ENCODE peak calls at places on chromosomes 11 and 22, in six cellular contexts. One of them, this sample, is unnamed.

GRCh38 chr22:20765938-20766337 is 8.0 kb upstream of the SERPIND1 start:
- DNase-seq in HepG2: no peak
- DNase-seq in A549: no peak
- DNase-seq in endothelial cell of umbilical vein: no peak
- DNase-seq in GM12878: no peak
- DNase-seq in K562: no peak
- DNase-seq in this sample: no peak

GRCh38 chr11:63729326-63729725 is 39.2 kb downstream of the ZFTA start:
- DNase-seq in HepG2: no peak
- DNase-seq in A549: no peak
- DNase-seq in endothelial cell of umbilical vein: no peak
- DNase-seq in GM12878: no peak
- DNase-seq in K562: no peak
- DNase-seq in this sample: peak

GRCh38 chr22:46830001-46830715 is 67.7 kb downstream of the TBC1D22A start:
- DNase-seq in HepG2: no peak
- DNase-seq in A549: peak
- DNase-seq in endothelial cell of umbilical vein: peak
- DNase-seq in GM12878: no peak
- DNase-seq in K562: no peak
- DNase-seq in this sample: no peak

GRCh38 chr11:69055598-69056516 is 7.1 kb downstream of the TPCN2 start:
- DNase-seq in HepG2: no peak
- DNase-seq in A549: no peak
- DNase-seq in endothelial cell of umbilical vein: no peak
- DNase-seq in GM12878: peak
- DNase-seq in K562: no peak
- DNase-seq in this sample: peak

GRCh38 chr22:38219644-38220043 is 17.9 kb downstream of the MAFF start:
- DNase-seq in HepG2: no peak
- DNase-seq in A549: no peak
- DNase-seq in endothelial cell of umbilical vein: no peak
- DNase-seq in GM12878: no peak
- DNase-seq in K562: no peak
- DNase-seq in this sample: no peak

GRCh38 chr11:108733479-108734116 is 68.7 kb downstream of the DDX10 start:
- DNase-seq in HepG2: no peak
- DNase-seq in A549: no peak
- DNase-seq in endothelial cell of umbilical vein: peak
- DNase-seq in GM12878: peak
- DNase-seq in K562: no peak
- DNase-seq in this sample: peak

GRCh38 chr22:20960609-20961008 is 6.4 kb upstream of the AIFM3 start:
- DNase-seq in HepG2: no peak
- DNase-seq in A549: no peak
- DNase-seq in endothelial cell of umbilical vein: no peak
- DNase-seq in GM12878: no peak
- DNase-seq in K562: no peak
- DNase-seq in this sample: no peak

GRCh38 chr22:36291831-36292740 is 39.2 kb downstream of the APOL1 start:
- DNase-seq in HepG2: no peak
- DNase-seq in A549: no peak
- DNase-seq in endothelial cell of umbilical vein: no peak
- DNase-seq in GM12878: no peak
- DNase-seq in K562: no peak
- DNase-seq in this sample: no peak

GRCh38 chr11:83941050-83941449 is 654.9 kb upstream of the CCDC90B start:
- DNase-seq in HepG2: no peak
- DNase-seq in A549: no peak
- DNase-seq in endothelial cell of umbilical vein: no peak
- DNase-seq in GM12878: no peak
- DNase-seq in K562: no peak
- DNase-seq in this sample: no peak

GRCh38 chr11:46686886-46687810 is 13.3 kb downstream of the ARHGAP1 start:
- DNase-seq in HepG2: no peak
- DNase-seq in A549: no peak
- DNase-seq in endothelial cell of umbilical vein: no peak
- DNase-seq in GM12878: no peak
- DNase-seq in K562: no peak
- DNase-seq in this sample: no peak
- TF ChIP-seq MYC in HepG2: no peak
- TF ChIP-seq MYC in A549: no peak
- TF ChIP-seq MYC in endothelial cell of umbilical vein: no peak
- TF ChIP-seq MYC in GM12878: no peak
- TF ChIP-seq MYC in K562: no peak
- TF ChIP-seq MYC in this sample: no peak

GRCh38 chr11:76878014-76878413 is 17.3 kb downstream of the ACER3 start:
- DNase-seq in HepG2: no peak
- DNase-seq in A549: no peak
- DNase-seq in endothelial cell of umbilical vein: no peak
- DNase-seq in GM12878: no peak
- DNase-seq in K562: no peak
- DNase-seq in this sample: no peak

GRCh38 chr11:76872959-76873827 is 12.5 kb downstream of the ACER3 start:
- DNase-seq in HepG2: no peak
- DNase-seq in A549: no peak
- DNase-seq in endothelial cell of umbilical vein: no peak
- DNase-seq in GM12878: no peak
- DNase-seq in K562: no peak
- DNase-seq in this sample: no peak
- TF ChIP-seq MAX in HepG2: no peak
- TF ChIP-seq MAX in A549: no peak
- TF ChIP-seq MAX in endothelial cell of umbilical vein: no peak
- TF ChIP-seq MAX in GM12878: no peak
- TF ChIP-seq MAX in K562: no peak
- TF ChIP-seq MAX in this sample: no peak

GRCh38 chr11:71237853-71238252 is 14.5 kb downstream of the SHANK2 start:
- DNase-seq in HepG2: no peak
- DNase-seq in A549: no peak
- DNase-seq in endothelial cell of umbilical vein: no peak
- DNase-seq in GM12878: no peak
- DNase-seq in K562: no peak
- DNase-seq in this sample: no peak
- TF ChIP-seq MYC in HepG2: no peak
- TF ChIP-seq MYC in A549: no peak
- TF ChIP-seq MYC in endothelial cell of umbilical vein: no peak
- TF ChIP-seq MYC in GM12878: no peak
- TF ChIP-seq MYC in K562: no peak
- TF ChIP-seq MYC in this sample: no peak

GRCh38 chr11:61480261-61480660 is 28.3 kb upstream of the LRRC10B start:
- DNase-seq in HepG2: no peak
- DNase-seq in A549: no peak
- DNase-seq in endothelial cell of umbilical vein: no peak
- DNase-seq in GM12878: no peak
- DNase-seq in K562: no peak
- DNase-seq in this sample: no peak

GRCh38 chr11:61481806-61482205 is 26.7 kb upstream of the LRRC10B start:
- DNase-seq in HepG2: no peak
- DNase-seq in A549: no peak
- DNase-seq in endothelial cell of umbilical vein: no peak
- DNase-seq in GM12878: no peak
- DNase-seq in K562: no peak
- DNase-seq in this sample: no peak

GRCh38 chr11:61480936-61481335 is 27.6 kb upstream of the LRRC10B start:
- DNase-seq in HepG2: no peak
- DNase-seq in A549: peak
- DNase-seq in endothelial cell of umbilical vein: no peak
- DNase-seq in GM12878: no peak
- DNase-seq in K562: no peak
- DNase-seq in this sample: peak

GRCh38 chr11:61484541-61484940 is 24.0 kb upstream of the LRRC10B start:
- DNase-seq in HepG2: no peak
- DNase-seq in A549: no peak
- DNase-seq in endothelial cell of umbilical vein: no peak
- DNase-seq in GM12878: no peak
- DNase-seq in K562: no peak
- DNase-seq in this sample: no peak

DNA sequence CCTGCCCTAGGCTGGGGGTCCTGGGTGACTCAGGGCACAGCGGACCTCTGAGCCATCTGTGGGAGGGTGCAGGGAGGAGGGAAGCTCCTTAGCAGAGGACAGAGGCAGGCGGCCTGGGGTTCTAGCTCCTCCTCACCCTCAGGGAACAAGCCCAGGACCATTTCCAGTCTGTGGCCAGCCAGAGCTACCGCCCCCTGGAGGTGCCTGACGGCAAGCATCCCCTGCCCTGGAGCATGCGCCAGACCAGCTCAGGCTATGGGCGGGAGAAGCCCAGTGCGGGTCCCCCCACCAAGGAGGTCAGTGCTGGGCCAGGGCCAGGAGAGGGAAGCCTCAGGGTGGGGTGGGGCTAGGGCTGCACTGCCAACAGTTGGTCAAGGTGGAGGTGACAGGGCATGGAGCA is 26.0 kb upstream of the LRRC10B start:
- DNase-seq in HepG2: no peak
- DNase-seq in A549: peak
- DNase-seq in endothelial cell of umbilical vein: no peak
- DNase-seq in GM12878: no peak
- DNase-seq in K562: peak
- DNase-seq in this sample: peak
- TF ChIP-seq MAX in HepG2: no peak
- TF ChIP-seq MAX in A549: no peak
- TF ChIP-seq MAX in endothelial cell of umbilical vein: no peak
- TF ChIP-seq MAX in GM12878: no peak
- TF ChIP-seq MAX in K562: no peak
- TF ChIP-seq MAX in this sample: no peak

GRCh38 chr11:67272327-67273259 is 6.3 kb downstream of the GRK2 start:
- DNase-seq in HepG2: no peak
- DNase-seq in A549: no peak
- DNase-seq in endothelial cell of umbilical vein: no peak
- DNase-seq in GM12878: no peak
- DNase-seq in K562: no peak
- DNase-seq in this sample: peak
- TF ChIP-seq MYC in HepG2: no peak
- TF ChIP-seq MYC in A549: no peak
- TF ChIP-seq MYC in endothelial cell of umbilical vein: no peak
- TF ChIP-seq MYC in GM12878: peak
- TF ChIP-seq MYC in K562: no peak
- TF ChIP-seq MYC in this sample: no peak

DNA sequence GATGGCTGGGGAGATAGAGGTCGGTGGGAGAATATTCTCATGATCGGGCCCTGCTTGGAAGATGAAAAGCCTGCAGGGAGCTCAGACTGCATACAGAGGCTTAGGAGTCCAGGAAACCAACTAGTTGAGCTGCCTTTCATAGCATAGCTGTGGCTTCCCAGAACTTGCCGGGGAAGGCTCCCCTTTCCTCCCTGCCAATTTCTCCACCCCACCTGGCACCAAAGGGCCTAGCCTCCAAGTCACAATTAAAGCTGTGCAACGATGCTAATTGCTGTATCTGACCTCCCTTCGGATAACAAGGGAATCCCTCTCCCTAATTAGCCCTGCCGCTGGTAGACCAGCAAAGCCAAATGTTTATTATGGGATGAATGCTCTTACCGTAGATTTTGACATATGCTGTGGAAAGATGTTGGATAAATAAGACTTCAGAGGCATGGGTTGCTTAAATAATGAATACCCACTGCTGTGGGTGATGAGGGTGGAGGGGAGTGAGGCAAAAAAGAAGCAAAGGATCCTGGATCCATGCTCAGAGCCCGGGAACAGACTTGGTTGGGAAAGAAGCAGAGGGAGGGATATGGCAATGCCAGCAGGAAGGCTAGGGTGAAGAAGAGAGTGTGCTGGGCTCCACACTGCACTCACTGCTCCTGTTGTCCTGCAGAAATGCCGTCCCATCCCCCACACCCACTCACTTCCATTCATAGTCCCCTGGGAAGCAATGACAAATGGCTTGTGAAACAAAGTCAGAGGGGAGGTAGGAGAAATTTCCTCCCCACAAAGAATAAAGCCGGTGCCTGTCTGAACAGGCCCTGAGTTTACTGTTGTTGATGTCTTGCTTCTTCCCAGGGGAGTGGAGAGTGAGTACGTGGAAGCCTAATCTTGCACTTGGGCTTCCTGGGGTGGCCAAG is 608.1 kb upstream of the CADM1 start:
- DNase-seq in HepG2: no peak
- DNase-seq in A549: no peak
- DNase-seq in endothelial cell of umbilical vein: no peak
- DNase-seq in GM12878: no peak
- DNase-seq in K562: no peak
- DNase-seq in this sample: no peak
- TF ChIP-seq MAX in HepG2: no peak
- TF ChIP-seq MAX in A549: no peak
- TF ChIP-seq MAX in endothelial cell of umbilical vein: no peak
- TF ChIP-seq MAX in GM12878: no peak
- TF ChIP-seq MAX in K562: no peak
- TF ChIP-seq MAX in this sample: no peak